ENCODE peak calls at places on chromosome 11, in five cellular contexts. G is brain pericyte, Z is GM23248, K is left lung, E is NCI-H226. W is an unnamed sample.

GRCh38 chr11:23206736-23207336 is 346.6 kb upstream of the CCDC179 start:
- DNase-seq in G (no peak), Z (peak; percentile 43), K (no peak), E (peak; percentile 51), W (peak; percentile 14)

GRCh38 chr11:36146437-36146836 is 142.8 kb downstream of the COMMD9 start:
- DNase-seq in G (no peak), Z (no peak), K (no peak), E (peak; percentile 44), W (no peak)

GRCh38 chr11:107916671-107917241 is 11.5 kb upstream of the RAB39A start:
- DNase-seq in G (no peak), Z (peak; percentile 40), K (no peak), E (no peak), W (peak; percentile 4)

GRCh38 chr11:66547662-66548009 is 933 bp downstream of the ACTN3 start:
- DNase-seq in G (no peak), Z (no peak), K (no peak), E (no peak), W (peak; percentile 7)

GRCh38 chr11:72983560-72983959 is 158.6 kb downstream of the FCHSD2 start:
- DNase-seq in G (no peak), Z (no peak), K (no peak), E (no peak), W (no peak)

GRCh38 chr11:61173456-61173855 is 12.2 kb upstream of the VPS37C start:
- DNase-seq in G (no peak), Z (peak; percentile 63), K (no peak), E (no peak), W (peak; percentile 33)

GRCh38 chr11:120794748-120795147 is 229.2 kb upstream of the TBCEL start:
- DNase-seq in G (no peak), Z (no peak), K (no peak), E (no peak), W (no peak)

GRCh38 chr11:132718711-132719641 is 813.3 kb downstream of the OPCML start:
- DNase-seq in G (no peak), Z (peak; percentile 27), K (no peak), E (no peak), W (no peak)

GRCh38 chr11:44701276-44701675 is 25.5 kb upstream of the TSPAN18 start:
- DNase-seq in G (no peak), Z (no peak), K (no peak), E (peak; percentile 50), W (no peak)

GRCh38 chr11:121964591-121964990 is 151.4 kb downstream of the BLID start:
- DNase-seq in G (no peak), Z (peak; percentile 74), K (no peak), E (peak; percentile 43), W (peak; percentile 52)

GRCh38 chr11:70568504-70569172 is 170.3 kb downstream of the CTTN start:
- DNase-seq in G (no peak), Z (peak; percentile 75), K (no peak), E (peak; percentile 69), W (peak; percentile 65)

GRCh38 chr11:116035972-116036371 is 531.8 kb upstream of the CADM1 start:
- DNase-seq in G (no peak), Z (no peak), K (no peak), E (no peak), W (no peak)

GRCh38 chr11:64566042-64566914 is 24.7 kb upstream of the SLC22A12 start:
- DNase-seq in G (no peak), Z (peak; percentile 88), K (peak; percentile 55), E (peak; percentile 66), W (peak; percentile 72)

GRCh38 chr11:88087281-88087680 is 88.0 kb downstream of the RAB38 start:
- DNase-seq in G (no peak), Z (no peak), K (no peak), E (no peak), W (no peak)

GRCh38 chr11:20488352-20488751 is 100.8 kb downstream of the PRMT3 start:
- DNase-seq in G (no peak), Z (no peak), K (no peak), E (no peak), W (no peak)

GRCh38 chr11:63961608-63962412 is 12.6 kb upstream of the COX8A start:
- DNase-seq in G (no peak), Z (peak; percentile 70), K (peak; percentile 44), E (no peak), W (peak; percentile 19)

GRCh38 chr11:73454987-73455386 is 78.8 kb downstream of the RELT start:
- DNase-seq in G (no peak), Z (no peak), K (no peak), E (no peak), W (no peak)

GRCh38 chr11:130434521-130435223 is 6.3 kb upstream of the ADAMTS8 start:
- DNase-seq in G (peak; percentile 65), Z (peak; percentile 91), K (peak; percentile 74), E (peak; percentile 62), W (peak; percentile 95)

GRCh38 chr11:123195182-123196059 is at the start of gene CLMP:
- DNase-seq in G (no peak), Z (peak; percentile 89), K (peak; percentile 58), E (no peak), W (peak; percentile 89)

GRCh38 chr11:92329137-92329536 is 104.5 kb downstream of the FAT3 start:
- DNase-seq in G (no peak), Z (no peak), K (no peak), E (no peak), W (no peak)

GRCh38 chr11:128551641-128552335 is 35.6 kb downstream of the ETS1 start:
- DNase-seq in G (no peak), Z (no peak), K (no peak), E (no peak), W (no peak)

GRCh38 chr11:58334708-58335107 is 24.2 kb downstream of the OR5B17 start:
- DNase-seq in G (peak; percentile 8), Z (peak; percentile 86), K (no peak), E (peak; percentile 80), W (peak; percentile 37)

GRCh38 chr11:19868281-19868821 is 155.7 kb downstream of the NAV2 start:
- DNase-seq in G (no peak), Z (peak; percentile 93), K (no peak), E (peak; percentile 72), W (peak; percentile 30)

GRCh38 chr11:102802341-102802740 is 4.4 kb upstream of the MMP1 start:
- DNase-seq in G (no peak), Z (peak; percentile 96), K (no peak), E (peak; percentile 7), W (peak; percentile 72)

GRCh38 chr11:130785376-130786110 is 130.7 kb downstream of the SNX19 start:
- DNase-seq in G (no peak), Z (peak; percentile 21), K (no peak), E (peak; percentile 45), W (peak; percentile 28)

GRCh38 chr11:134530826-134531225 is 118.8 kb upstream of the B3GAT1 start:
- DNase-seq in G (no peak), Z (no peak), K (peak; percentile 20), E (no peak), W (no peak)

GRCh38 chr11:2928605-2929510 is at the start of gene PHLDA2:
- DNase-seq in G (no peak), Z (peak; percentile 92), K (peak; percentile 59), E (peak; percentile 60), W (peak; percentile 72)

GRCh38 chr11:101478587-101479375 is 105.0 kb downstream of the TRPC6 start:
- DNase-seq in G (no peak), Z (no peak), K (peak; percentile 60), E (no peak), W (peak; percentile 8)

GRCh38 chr11:130448039-130448415 is 418 bp upstream of the ADAMTS15 start:
- DNase-seq in G (no peak), Z (no peak), K (no peak), E (no peak), W (no peak)

GRCh38 chr11:106761240-106761639 is 257.0 kb downstream of the GUCY1A2 start:
- DNase-seq in G (no peak), Z (no peak), K (no peak), E (no peak), W (no peak)

GRCh38 chr11:102007567-102008437 is 39.4 kb upstream of the CFAP300 start:
- DNase-seq in G (peak; percentile 21), Z (peak; percentile 70), K (peak; percentile 50), E (peak; percentile 49), W (peak; percentile 86)

GRCh38 chr11:1238767-1239595 is 16.1 kb downstream of the MUC5B start:
- DNase-seq in G (no peak), Z (no peak), K (no peak), E (no peak), W (no peak)

GRCh38 chr11:69400769-69401590 is 80.5 kb upstream of the LINC01488 start:
- DNase-seq in G (no peak), Z (no peak), K (no peak), E (no peak), W (no peak)

GRCh38 chr11:33936745-33937612 is 45.1 kb upstream of the LMO2 start:
- DNase-seq in G (no peak), Z (peak; percentile 90), K (peak; percentile 46), E (peak; percentile 53), W (peak; percentile 52)

GRCh38 chr11:27718346-27718852 is 18.1 kb upstream of the BDNF start:
- DNase-seq in G (no peak), Z (peak; percentile 92), K (no peak), E (peak; percentile 83), W (peak; percentile 98)

GRCh38 chr11:11810764-11811726 is 30.7 kb upstream of the USP47 start:
- DNase-seq in G (no peak), Z (no peak), K (no peak), E (no peak), W (no peak)

GRCh38 chr11:94879006-94879405 is 94.3 kb downstream of the CWC15 start:
- DNase-seq in G (no peak), Z (no peak), K (no peak), E (no peak), W (no peak)

GRCh38 chr11:279040-279965 is 1.1 kb downstream of the NLRP6 start:
- DNase-seq in G (no peak), Z (no peak), K (no peak), E (no peak), W (no peak)

W was measured in adipocyte.